ENCODE peak calls at places on chromosome 9, in ten cellular contexts. L is breast epithelium; Y is CD8-positive, alpha-beta T cell; X is Peyer's patch; U is keratinocyte; P is heart left ventricle; S is upper lobe of right lung; E is astrocyte; V is mammary epithelial cell; H is hepatocyte. Q is an unnamed sample.

GRCh38 chr9:78574354-78575036 is 277.6 kb downstream of the PSAT1 start:
- DNase-seq in V (no peak), L (no peak), S (no peak), E (peak), H (no peak), U (no peak), Y (no peak), X (no peak), P (no peak), Q (no peak)

GRCh38 chr9:115004535-115004934 is 74.1 kb upstream of the TNFSF8 start:
- DNase-seq in V (peak), S (no peak), L (no peak), Y (no peak), E (no peak), X (no peak), P (no peak), H (no peak), U (no peak), Q (no peak)

GRCh38 chr9:80550181-80550580 is 978.4 kb downstream of the TLE4 start:
- DNase-seq in Y (no peak), U (no peak), E (no peak), L (no peak), V (no peak), X (no peak), S (no peak), P (no peak), H (no peak), Q (no peak)

GRCh38 chr9:115847245-115847644 is 306.3 kb upstream of the PAPPA start:
- DNase-seq in E (peak), X (no peak), H (no peak), S (no peak), U (no peak), P (no peak), Y (no peak), V (peak), L (no peak), Q (peak)

GRCh38 chr9:92265159-92265558 is 28.3 kb downstream of the IARS1 start:
- DNase-seq in S (no peak), X (no peak), Y (no peak), E (no peak), V (peak), P (no peak), L (no peak), U (no peak), H (no peak), Q (no peak)

GRCh38 chr9:25994605-25995004 is 316.4 kb upstream of the TUSC1 start:
- DNase-seq in E (no peak), U (no peak), H (no peak), L (no peak), V (no peak), X (no peak), Y (no peak), P (no peak), S (no peak), Q (no peak)

GRCh38 chr9:113220467-113221002 is 542 bp downstream of the FKBP15 start:
- DNase-seq in S (no peak), V (no peak), X (no peak), P (no peak), L (no peak), H (no peak), U (no peak), Y (no peak), E (no peak), Q (no peak)

GRCh38 chr9:78363221-78363620 is 66.3 kb downstream of the PSAT1 start:
- DNase-seq in U (no peak), V (no peak), L (no peak), E (peak), S (no peak), X (no peak), Y (no peak), P (no peak), H (peak), Q (no peak)

GRCh38 chr9:87494970-87495471 is 2.6 kb upstream of the DAPK1 start:
- DNase-seq in P (no peak), X (no peak), L (no peak), V (peak), U (peak), H (no peak), S (no peak), E (no peak), Y (no peak), Q (no peak)

GRCh38 chr9:135304886-135305285 is 174.7 kb upstream of the PPP1R26 start:
- DNase-seq in S (no peak), X (no peak), P (no peak), V (no peak), Y (no peak), L (no peak), H (no peak), U (no peak), E (no peak), Q (no peak)

GRCh38 chr9:87324613-87325194 is 173.0 kb upstream of the DAPK1 start:
- DNase-seq in P (no peak), S (no peak), X (no peak), L (no peak), H (peak), V (peak), E (peak), Y (no peak), U (peak), Q (peak)

GRCh38 chr9:134882204-134882785 is 1.7 kb downstream of the FCN2 start:
- DNase-seq in H (no peak), E (no peak), Y (no peak), U (no peak), P (no peak), L (peak), X (no peak), V (no peak), S (no peak), Q (no peak)

GRCh38 chr9:33858346-33858869 is 41.4 kb downstream of the UBE2R2 start:
- DNase-seq in Y (no peak), S (no peak), L (no peak), E (peak), P (no peak), H (no peak), X (no peak), U (no peak), V (peak), Q (no peak)

GRCh38 chr9:130189840-130190239 is 17.6 kb downstream of the NCS1 start:
- DNase-seq in L (no peak), H (no peak), S (no peak), Y (no peak), E (peak), U (no peak), X (no peak), P (no peak), V (no peak), Q (no peak)

GRCh38 chr9:89813482-89813881 is 208.7 kb downstream of the GADD45G start:
- DNase-seq in P (no peak), L (no peak), Y (no peak), E (no peak), S (peak), X (peak), H (no peak), U (no peak), V (no peak), Q (no peak)
- TF ChIP-seq CTCF in P (no peak), L (no peak), Y (no peak), E (no peak), S (no peak), X (no peak), H (no peak), U (no peak), V (no peak), Q (no peak)

DNA sequence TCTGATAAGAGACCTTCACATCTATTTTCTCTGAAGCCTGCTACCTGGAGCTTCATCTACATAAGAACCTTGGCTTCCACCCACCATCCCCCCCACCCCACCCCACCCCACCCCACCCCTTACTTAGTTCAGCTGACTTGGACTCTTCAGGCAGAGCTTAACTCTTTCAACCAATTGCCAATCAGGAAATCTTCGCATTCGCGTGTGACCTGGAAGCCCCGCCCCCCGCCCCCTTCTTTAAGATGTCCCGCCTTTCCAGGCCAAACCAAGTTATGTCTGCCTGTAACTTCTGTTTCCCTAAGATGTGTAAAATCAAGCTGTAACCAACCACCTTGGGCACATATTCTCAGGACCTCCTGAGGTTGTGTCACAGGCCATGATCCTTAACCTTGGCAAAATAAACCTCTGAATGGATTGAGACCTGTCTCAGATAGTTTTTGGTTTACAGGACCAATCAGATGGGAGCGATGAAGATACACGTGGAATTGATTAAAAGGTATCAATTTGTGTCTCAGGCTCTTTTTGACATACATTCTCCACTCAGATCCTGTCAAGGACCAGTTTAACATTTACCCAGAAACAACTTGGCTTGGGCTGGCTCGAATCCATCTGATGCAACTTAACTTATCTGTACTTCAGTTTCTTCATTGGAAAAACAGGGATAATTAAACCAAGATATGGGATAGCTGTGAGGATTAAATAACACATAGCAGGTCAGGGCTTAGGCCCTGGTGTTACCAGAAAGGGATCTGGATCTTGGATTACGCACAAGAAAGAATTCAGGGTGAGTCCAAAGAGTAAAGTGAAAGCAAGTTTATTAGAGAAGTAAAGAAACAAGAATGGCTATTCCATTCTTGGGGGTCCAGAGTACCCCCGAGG is 43.6 kb downstream of the GALNT12 start:
- DNase-seq in L (no peak), H (no peak), S (no peak), P (no peak), E (no peak), X (no peak), V (no peak), U (no peak), Y (no peak), Q (no peak)
- H3K27ac ChIP-seq in L (no peak), H (peak), S (no peak), P (no peak), E (no peak), X (no peak), V (peak), U (peak), Y (no peak), Q (no peak)

GRCh38 chr9:137771580-137771979 is 106.0 kb upstream of the CACNA1B start:
- DNase-seq in P (no peak), S (no peak), Y (no peak), V (no peak), L (no peak), E (no peak), H (no peak), U (no peak), X (no peak), Q (no peak)

GRCh38 chr9:137774775-137775386 is 102.7 kb upstream of the CACNA1B start:
- DNase-seq in P (no peak), E (no peak), L (no peak), V (no peak), X (no peak), Y (no peak), S (no peak), H (no peak), U (no peak), Q (no peak)

GRCh38 chr9:137776306-137776995 is 101.1 kb upstream of the CACNA1B start:
- DNase-seq in E (no peak), H (no peak), L (no peak), S (no peak), V (no peak), U (no peak), X (no peak), Y (no peak), P (peak), Q (no peak)

GRCh38 chr9:137777761-137778160 is 99.8 kb upstream of the CACNA1B start:
- DNase-seq in V (no peak), L (no peak), X (no peak), E (no peak), S (no peak), Y (no peak), H (no peak), U (no peak), P (no peak), Q (no peak)

DNA sequence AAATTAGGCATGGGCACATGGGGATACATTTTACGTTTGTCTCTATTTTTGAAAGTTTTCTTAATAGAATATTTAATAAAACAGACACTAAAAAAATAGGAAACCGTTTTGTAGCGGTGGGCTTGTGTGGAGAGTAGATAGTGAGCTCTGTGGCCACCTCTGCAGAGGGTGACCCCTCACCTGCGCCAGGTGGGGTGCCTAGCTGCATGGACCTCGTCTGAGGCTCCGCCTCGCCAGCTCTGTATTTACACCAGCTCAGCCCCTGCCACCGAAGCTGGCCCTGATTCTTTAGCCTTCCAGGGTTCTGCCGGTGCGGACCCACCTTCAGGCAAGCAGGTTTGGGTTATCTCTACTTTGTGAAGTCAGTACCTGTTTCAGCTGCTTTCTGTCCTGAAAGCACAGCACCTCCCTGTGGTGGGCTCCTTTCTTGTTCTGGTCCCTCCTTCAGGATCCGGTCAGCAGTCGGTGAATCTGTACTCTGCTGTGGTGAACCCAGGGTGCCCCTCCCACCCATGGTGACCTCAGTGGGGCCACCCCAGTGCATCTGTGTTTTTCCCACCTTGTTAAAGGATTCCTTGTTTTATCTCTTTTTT is 105.2 kb upstream of the CACNA1B start:
- DNase-seq in S (no peak), L (no peak), V (no peak), Y (no peak), H (no peak), X (no peak), E (no peak), P (no peak), U (no peak), Q (no peak)
- TF ChIP-seq CTCF in S (no peak), L (no peak), V (peak), Y (no peak), H (peak), X (no peak), E (no peak), P (no peak), U (no peak), Q (peak)

DNA sequence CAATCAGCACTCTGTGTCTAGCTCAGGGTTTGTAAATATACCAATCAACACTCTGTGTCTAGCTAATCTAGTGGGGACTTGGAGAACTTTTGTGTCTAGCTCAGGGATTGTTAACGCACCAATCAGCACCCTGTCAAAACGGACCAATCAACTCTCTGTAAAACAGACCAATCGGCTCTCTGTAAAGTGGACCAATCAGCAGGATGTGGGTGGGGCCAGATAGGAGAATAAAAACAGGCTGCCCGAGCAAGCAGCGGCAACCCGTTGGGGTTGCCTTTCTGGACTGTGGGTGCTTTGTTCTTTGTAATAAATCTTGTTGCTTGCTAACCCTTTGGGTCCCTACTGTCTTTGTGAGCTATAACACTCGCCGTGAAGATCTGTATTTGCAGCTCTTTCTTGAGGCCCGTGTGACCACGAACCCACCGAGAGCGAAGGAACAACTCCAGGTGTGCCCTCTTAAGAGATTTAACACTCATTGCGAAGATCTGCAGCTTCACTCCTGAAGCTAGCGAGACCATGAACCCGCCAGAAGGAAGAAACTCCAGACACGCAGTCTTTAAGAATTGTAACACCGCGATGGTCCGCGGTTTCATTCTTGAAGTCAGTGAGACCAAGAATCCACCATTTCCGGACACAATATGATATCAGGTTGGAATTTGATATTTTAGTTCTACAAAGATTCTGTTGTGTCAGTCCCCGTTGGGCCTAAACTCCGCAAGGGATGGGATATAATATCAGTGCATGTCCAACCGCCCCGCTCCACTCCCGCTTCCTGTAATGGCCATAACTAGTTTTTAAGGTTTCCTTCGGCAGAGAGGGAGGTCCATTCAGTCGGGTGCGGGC is 738 bp upstream of the TRMT10B start:
- DNase-seq in L (no peak), U (no peak), Y (no peak), H (no peak), P (no peak), S (no peak), V (no peak), X (no peak), E (no peak), Q (no peak)
- H3K27ac ChIP-seq in L (peak), U (no peak), Y (peak), H (peak), P (peak), S (peak), V (no peak), X (peak), E (no peak), Q (no peak)

GRCh38 chr9:137739371-137739915 is 120.6 kb downstream of the EHMT1 start:
- DNase-seq in Y (no peak), E (no peak), H (no peak), L (no peak), V (no peak), X (no peak), P (no peak), S (no peak), U (no peak), Q (no peak)

GRCh38 chr9:137742698-137743097 is 123.9 kb downstream of the EHMT1 start:
- DNase-seq in V (no peak), P (no peak), H (peak), U (no peak), S (no peak), X (no peak), E (no peak), L (no peak), Y (no peak), Q (peak)

GRCh38 chr9:137741330-137741729 is 122.5 kb downstream of the EHMT1 start:
- DNase-seq in E (no peak), S (no peak), V (no peak), L (no peak), X (no peak), Y (no peak), H (no peak), U (no peak), P (no peak), Q (no peak)

GRCh38 chr9:137743695-137744094 is 124.9 kb downstream of the EHMT1 start:
- DNase-seq in Y (no peak), E (no peak), S (no peak), H (no peak), U (no peak), X (no peak), L (no peak), V (no peak), P (no peak), Q (no peak)

GRCh38 chr9:137740311-137740710 is 121.5 kb downstream of the EHMT1 start:
- DNase-seq in E (peak), H (peak), X (no peak), V (no peak), L (no peak), S (no peak), P (peak), Y (no peak), U (no peak), Q (peak)
- TF ChIP-seq CTCF in E (no peak), H (no peak), X (no peak), V (no peak), L (no peak), S (no peak), P (no peak), Y (no peak), U (no peak), Q (peak)

DNA sequence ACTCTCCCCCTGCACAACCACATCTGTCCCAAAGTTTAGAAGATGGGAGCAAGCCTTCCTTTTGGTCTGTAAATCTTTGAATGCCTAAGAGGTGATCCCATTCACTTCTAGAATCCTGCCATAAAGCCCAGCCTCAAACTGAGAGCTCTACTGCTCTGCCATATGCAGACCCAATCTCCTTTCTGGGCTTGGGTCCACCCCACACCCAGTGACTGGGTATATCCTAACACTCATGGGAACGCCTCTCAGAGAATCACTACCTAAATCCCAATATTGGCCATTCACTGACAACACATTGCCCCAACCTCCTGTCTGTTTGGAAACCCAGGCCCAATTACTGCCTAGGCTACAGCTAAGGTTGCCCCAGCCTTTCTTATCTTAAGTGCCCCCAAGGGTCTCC is 90.7 kb downstream of the MAMDC2 start:
- DNase-seq in X (no peak), P (no peak), S (no peak), U (no peak), E (no peak), H (no peak), V (no peak), Y (no peak), L (no peak), Q (no peak)
- H3K27ac ChIP-seq in X (no peak), P (no peak), S (peak), U (no peak), E (peak), H (no peak), V (no peak), Y (no peak), L (no peak), Q (no peak)

GRCh38 chr9:109859447-109859846 is 79.4 kb downstream of the PALM2AKAP2 start:
- DNase-seq in U (no peak), L (no peak), X (no peak), Y (no peak), P (no peak), S (no peak), E (no peak), V (no peak), H (no peak), Q (no peak)
- TF ChIP-seq CTCF in U (peak), L (no peak), X (no peak), Y (no peak), P (no peak), S (peak), E (peak), V (peak), H (peak), Q (peak)

DNA sequence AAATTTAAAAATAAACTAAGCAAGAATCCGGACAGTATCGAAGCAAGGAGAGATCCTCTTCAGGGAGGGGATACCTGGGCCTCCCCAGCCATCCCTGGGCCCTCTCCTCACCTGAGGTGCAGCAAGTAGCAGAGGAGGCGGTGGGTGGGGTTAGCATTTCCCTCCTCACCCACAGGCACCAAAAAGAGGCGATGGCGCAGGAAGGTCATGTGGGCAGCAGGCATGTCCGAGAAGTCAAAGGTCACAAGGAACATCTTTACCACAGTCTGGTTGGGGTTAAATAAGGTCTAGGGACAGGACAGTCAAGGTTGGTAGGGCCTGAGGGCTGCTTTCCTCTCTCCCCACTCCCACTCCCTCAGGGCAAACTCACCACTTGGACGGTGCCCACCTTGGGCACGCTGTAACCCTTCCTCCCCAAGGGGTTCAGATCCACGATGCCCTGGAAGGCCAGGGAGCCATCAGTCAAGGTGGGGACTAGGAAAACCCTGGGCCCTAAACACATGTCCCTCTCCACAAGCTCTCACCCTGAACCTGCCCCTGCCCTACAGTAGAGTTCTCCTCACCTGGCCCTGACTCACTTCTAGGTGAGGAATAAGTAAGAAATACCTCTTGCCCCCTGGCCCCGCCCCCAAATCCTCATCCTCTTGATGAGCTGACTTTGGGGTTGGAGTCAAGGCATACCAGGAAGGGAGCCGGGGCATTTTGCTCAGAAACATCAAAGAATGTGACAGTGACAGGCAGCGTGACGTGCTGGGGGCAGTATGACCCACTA is 2.8 kb upstream of the STOML2 start:
- DNase-seq in E (no peak), Y (no peak), V (no peak), P (no peak), H (no peak), X (no peak), S (peak), U (no peak), L (no peak), Q (no peak)
- H3K27ac ChIP-seq in E (no peak), Y (no peak), V (no peak), P (no peak), H (no peak), X (no peak), S (no peak), U (no peak), L (no peak), Q (no peak)

GRCh38 chr9:37994639-37995347 is 74.2 kb downstream of the SHB start:
- DNase-seq in V (no peak), S (peak), P (peak), U (peak), L (no peak), Y (no peak), H (peak), E (peak), X (no peak), Q (peak)
- TF ChIP-seq CTCF in V (no peak), S (no peak), P (no peak), U (no peak), L (no peak), Y (no peak), H (no peak), E (no peak), X (no peak), Q (no peak)